ENCODE peak calls at places on chromosomes 4 and X, in seven cellular contexts. One of them, this sample, is unnamed.

GRCh38 chr4:113212613-113213012 is 163.2 kb downstream of the ANK2 start:
- DNase-seq in right lobe of liver: no peak
- DNase-seq in HEK293T: no peak
- DNase-seq in fibroblast of lung: no peak
- DNase-seq in NCI-H748 treated with DMSO at 0.1 percent for 48 hours: no peak
- DNase-seq in caudate nucleus: no peak
- DNase-seq in activated T-helper 9 cell treated with anti-CD3 and anti-CD28 coated beads, Interleukin-2, amount 50 U/mL, for 16 hours: no peak
- DNase-seq in this sample: no peak

GRCh38 chr4:172985552-172985951 is 183.1 kb upstream of the GALNT7 start:
- DNase-seq in right lobe of liver: no peak
- DNase-seq in HEK293T: no peak
- DNase-seq in fibroblast of lung: no peak
- DNase-seq in NCI-H748 treated with DMSO at 0.1 percent for 48 hours: no peak
- DNase-seq in caudate nucleus: no peak
- DNase-seq in activated T-helper 9 cell treated with anti-CD3 and anti-CD28 coated beads, Interleukin-2, amount 50 U/mL, for 16 hours: no peak
- DNase-seq in this sample: peak; percentile 7

GRCh38 chr4:17544205-17544604 is 29.2 kb downstream of the CLRN2 start:
- DNase-seq in right lobe of liver: no peak
- DNase-seq in HEK293T: no peak
- DNase-seq in fibroblast of lung: no peak
- DNase-seq in NCI-H748 treated with DMSO at 0.1 percent for 48 hours: peak; percentile 87
- DNase-seq in caudate nucleus: peak; percentile 86
- DNase-seq in activated T-helper 9 cell treated with anti-CD3 and anti-CD28 coated beads, Interleukin-2, amount 50 U/mL, for 16 hours: no peak
- DNase-seq in this sample: no peak

GRCh38 chr4:89836031-89836777 is 757 bp downstream of the SNCA start:
- DNase-seq in right lobe of liver: peak; percentile 34
- DNase-seq in HEK293T: no peak
- DNase-seq in fibroblast of lung: no peak
- DNase-seq in NCI-H748 treated with DMSO at 0.1 percent for 48 hours: no peak
- DNase-seq in caudate nucleus: peak; percentile 12
- DNase-seq in activated T-helper 9 cell treated with anti-CD3 and anti-CD28 coated beads, Interleukin-2, amount 50 U/mL, for 16 hours: no peak
- DNase-seq in this sample: no peak

GRCh38 chr4:100736651-100737450 is 219.0 kb upstream of the EMCN start:
- DNase-seq in right lobe of liver: no peak
- DNase-seq in HEK293T: no peak
- DNase-seq in fibroblast of lung: peak; percentile 40
- DNase-seq in NCI-H748 treated with DMSO at 0.1 percent for 48 hours: no peak
- DNase-seq in caudate nucleus: no peak
- DNase-seq in activated T-helper 9 cell treated with anti-CD3 and anti-CD28 coated beads, Interleukin-2, amount 50 U/mL, for 16 hours: no peak
- DNase-seq in this sample: peak; percentile 92

GRCh38 chr4:120207021-120207420 is 140.4 kb upstream of the MAD2L1 start:
- DNase-seq in right lobe of liver: no peak
- DNase-seq in HEK293T: no peak
- DNase-seq in fibroblast of lung: no peak
- DNase-seq in NCI-H748 treated with DMSO at 0.1 percent for 48 hours: no peak
- DNase-seq in caudate nucleus: no peak
- DNase-seq in activated T-helper 9 cell treated with anti-CD3 and anti-CD28 coated beads, Interleukin-2, amount 50 U/mL, for 16 hours: no peak
- DNase-seq in this sample: no peak

GRCh38 chr4:81213671-81214070 is 1.4 kb downstream of the PRKG2 start:
- DNase-seq in right lobe of liver: no peak
- DNase-seq in HEK293T: no peak
- DNase-seq in fibroblast of lung: peak; percentile 42
- DNase-seq in NCI-H748 treated with DMSO at 0.1 percent for 48 hours: no peak
- DNase-seq in caudate nucleus: no peak
- DNase-seq in activated T-helper 9 cell treated with anti-CD3 and anti-CD28 coated beads, Interleukin-2, amount 50 U/mL, for 16 hours: no peak
- DNase-seq in this sample: no peak

GRCh38 chr4:38548256-38548655 is 115.7 kb upstream of the KLF3 start:
- DNase-seq in right lobe of liver: no peak
- DNase-seq in HEK293T: no peak
- DNase-seq in fibroblast of lung: no peak
- DNase-seq in NCI-H748 treated with DMSO at 0.1 percent for 48 hours: no peak
- DNase-seq in caudate nucleus: no peak
- DNase-seq in activated T-helper 9 cell treated with anti-CD3 and anti-CD28 coated beads, Interleukin-2, amount 50 U/mL, for 16 hours: no peak
- DNase-seq in this sample: no peak

GRCh38 chr4:152106113-152106763 is 345.4 kb upstream of the GATB start:
- DNase-seq in right lobe of liver: peak; percentile 64
- DNase-seq in HEK293T: no peak
- DNase-seq in fibroblast of lung: peak; percentile 96
- DNase-seq in NCI-H748 treated with DMSO at 0.1 percent for 48 hours: no peak
- DNase-seq in caudate nucleus: peak; percentile 46
- DNase-seq in activated T-helper 9 cell treated with anti-CD3 and anti-CD28 coated beads, Interleukin-2, amount 50 U/mL, for 16 hours: no peak
- DNase-seq in this sample: peak; percentile 96

GRCh38 chr4:2366252-2367192 is 51.9 kb downstream of the ZFYVE28 start:
- DNase-seq in right lobe of liver: no peak
- DNase-seq in HEK293T: no peak
- DNase-seq in fibroblast of lung: peak; percentile 38
- DNase-seq in NCI-H748 treated with DMSO at 0.1 percent for 48 hours: no peak
- DNase-seq in caudate nucleus: peak; percentile 25
- DNase-seq in activated T-helper 9 cell treated with anti-CD3 and anti-CD28 coated beads, Interleukin-2, amount 50 U/mL, for 16 hours: no peak
- DNase-seq in this sample: no peak

GRCh38 chrX:136112286-136112685 is 35.0 kb upstream of the FHL1 start:
- DNase-seq in right lobe of liver: no peak
- DNase-seq in HEK293T: no peak
- DNase-seq in fibroblast of lung: no peak
- DNase-seq in NCI-H748 treated with DMSO at 0.1 percent for 48 hours: no peak
- DNase-seq in caudate nucleus: no peak
- DNase-seq in activated T-helper 9 cell treated with anti-CD3 and anti-CD28 coated beads, Interleukin-2, amount 50 U/mL, for 16 hours: no peak
- DNase-seq in this sample: no peak

GRCh38 chrX:19372170-19373033 is 28.7 kb downstream of the PDHA1 start:
- DNase-seq in right lobe of liver: peak; percentile 47
- DNase-seq in HEK293T: peak; percentile 77
- DNase-seq in fibroblast of lung: peak; percentile 66
- DNase-seq in NCI-H748 treated with DMSO at 0.1 percent for 48 hours: peak; percentile 48
- DNase-seq in caudate nucleus: peak; percentile 28
- DNase-seq in activated T-helper 9 cell treated with anti-CD3 and anti-CD28 coated beads, Interleukin-2, amount 50 U/mL, for 16 hours: peak; percentile 43
- DNase-seq in this sample: peak; percentile 58

GRCh38 chr4:56464581-56464980 is 2.8 kb upstream of the SRP72 start:
- DNase-seq in right lobe of liver: no peak
- DNase-seq in HEK293T: no peak
- DNase-seq in fibroblast of lung: no peak
- DNase-seq in NCI-H748 treated with DMSO at 0.1 percent for 48 hours: no peak
- DNase-seq in caudate nucleus: no peak
- DNase-seq in activated T-helper 9 cell treated with anti-CD3 and anti-CD28 coated beads, Interleukin-2, amount 50 U/mL, for 16 hours: no peak
- DNase-seq in this sample: no peak

GRCh38 chr4:185559913-185560281 is 24.6 kb upstream of the PDLIM3 start:
- DNase-seq in right lobe of liver: no peak
- DNase-seq in HEK293T: no peak
- DNase-seq in fibroblast of lung: peak; percentile 58
- DNase-seq in NCI-H748 treated with DMSO at 0.1 percent for 48 hours: no peak
- DNase-seq in caudate nucleus: peak; percentile 38
- DNase-seq in activated T-helper 9 cell treated with anti-CD3 and anti-CD28 coated beads, Interleukin-2, amount 50 U/mL, for 16 hours: no peak
- DNase-seq in this sample: peak; percentile 74

GRCh38 chr4:105426187-105426897 is 47.5 kb downstream of the PPA2 start:
- DNase-seq in right lobe of liver: no peak
- DNase-seq in HEK293T: no peak
- DNase-seq in fibroblast of lung: no peak
- DNase-seq in NCI-H748 treated with DMSO at 0.1 percent for 48 hours: no peak
- DNase-seq in caudate nucleus: no peak
- DNase-seq in activated T-helper 9 cell treated with anti-CD3 and anti-CD28 coated beads, Interleukin-2, amount 50 U/mL, for 16 hours: no peak
- DNase-seq in this sample: no peak

GRCh38 chr4:57110635-57111546 is 706 bp upstream of the IGFBP7 start:
- DNase-seq in right lobe of liver: no peak
- DNase-seq in HEK293T: no peak
- DNase-seq in fibroblast of lung: peak; percentile 70
- DNase-seq in NCI-H748 treated with DMSO at 0.1 percent for 48 hours: no peak
- DNase-seq in caudate nucleus: no peak
- DNase-seq in activated T-helper 9 cell treated with anti-CD3 and anti-CD28 coated beads, Interleukin-2, amount 50 U/mL, for 16 hours: no peak
- DNase-seq in this sample: peak; percentile 83

GRCh38 chrX:20863649-20864048 is 510.6 kb upstream of the CNKSR2 start:
- DNase-seq in right lobe of liver: no peak
- DNase-seq in HEK293T: no peak
- DNase-seq in fibroblast of lung: no peak
- DNase-seq in NCI-H748 treated with DMSO at 0.1 percent for 48 hours: no peak
- DNase-seq in caudate nucleus: no peak
- DNase-seq in activated T-helper 9 cell treated with anti-CD3 and anti-CD28 coated beads, Interleukin-2, amount 50 U/mL, for 16 hours: no peak
- DNase-seq in this sample: no peak

GRCh38 chr4:174522183-174523002 is at the start of gene HPGD:
- DNase-seq in right lobe of liver: peak; percentile 85
- DNase-seq in HEK293T: peak; percentile 49
- DNase-seq in fibroblast of lung: no peak
- DNase-seq in NCI-H748 treated with DMSO at 0.1 percent for 48 hours: peak; percentile 53
- DNase-seq in caudate nucleus: no peak
- DNase-seq in activated T-helper 9 cell treated with anti-CD3 and anti-CD28 coated beads, Interleukin-2, amount 50 U/mL, for 16 hours: peak; percentile 42
- DNase-seq in this sample: peak; percentile 7

GRCh38 chr4:88360791-88361190 is 17.9 kb upstream of the HERC6 start:
- DNase-seq in right lobe of liver: no peak
- DNase-seq in HEK293T: no peak
- DNase-seq in fibroblast of lung: no peak
- DNase-seq in NCI-H748 treated with DMSO at 0.1 percent for 48 hours: no peak
- DNase-seq in caudate nucleus: no peak
- DNase-seq in activated T-helper 9 cell treated with anti-CD3 and anti-CD28 coated beads, Interleukin-2, amount 50 U/mL, for 16 hours: no peak
- DNase-seq in this sample: no peak

GRCh38 chr4:112562254-112562653 is 46.3 kb upstream of the NEUROG2 start:
- DNase-seq in right lobe of liver: no peak
- DNase-seq in HEK293T: no peak
- DNase-seq in fibroblast of lung: no peak
- DNase-seq in NCI-H748 treated with DMSO at 0.1 percent for 48 hours: no peak
- DNase-seq in caudate nucleus: no peak
- DNase-seq in activated T-helper 9 cell treated with anti-CD3 and anti-CD28 coated beads, Interleukin-2, amount 50 U/mL, for 16 hours: no peak
- DNase-seq in this sample: no peak

GRCh38 chr4:164467493-164467892 is 286.4 kb upstream of the SMIM31 start:
- DNase-seq in right lobe of liver: no peak
- DNase-seq in HEK293T: no peak
- DNase-seq in fibroblast of lung: no peak
- DNase-seq in NCI-H748 treated with DMSO at 0.1 percent for 48 hours: no peak
- DNase-seq in caudate nucleus: no peak
- DNase-seq in activated T-helper 9 cell treated with anti-CD3 and anti-CD28 coated beads, Interleukin-2, amount 50 U/mL, for 16 hours: no peak
- DNase-seq in this sample: no peak

GRCh38 chrX:130786030-130786429 is 117.0 kb downstream of the ENOX2 start:
- DNase-seq in right lobe of liver: no peak
- DNase-seq in HEK293T: no peak
- DNase-seq in fibroblast of lung: no peak
- DNase-seq in NCI-H748 treated with DMSO at 0.1 percent for 48 hours: no peak
- DNase-seq in caudate nucleus: no peak
- DNase-seq in activated T-helper 9 cell treated with anti-CD3 and anti-CD28 coated beads, Interleukin-2, amount 50 U/mL, for 16 hours: no peak
- DNase-seq in this sample: no peak

GRCh38 chr4:142815834-142816233 is 30.3 kb downstream of the INPP4B start:
- DNase-seq in right lobe of liver: no peak
- DNase-seq in HEK293T: no peak
- DNase-seq in fibroblast of lung: peak; percentile 64
- DNase-seq in NCI-H748 treated with DMSO at 0.1 percent for 48 hours: no peak
- DNase-seq in caudate nucleus: no peak
- DNase-seq in activated T-helper 9 cell treated with anti-CD3 and anti-CD28 coated beads, Interleukin-2, amount 50 U/mL, for 16 hours: no peak
- DNase-seq in this sample: peak; percentile 83

GRCh38 chr4:72430050-72430449 is 139.0 kb downstream of the ADAMTS3 start:
- DNase-seq in right lobe of liver: no peak
- DNase-seq in HEK293T: no peak
- DNase-seq in fibroblast of lung: peak; percentile 5
- DNase-seq in NCI-H748 treated with DMSO at 0.1 percent for 48 hours: no peak
- DNase-seq in caudate nucleus: no peak
- DNase-seq in activated T-helper 9 cell treated with anti-CD3 and anti-CD28 coated beads, Interleukin-2, amount 50 U/mL, for 16 hours: no peak
- DNase-seq in this sample: peak; percentile 27

GRCh38 chr4:1644906-1645657 is 39.0 kb downstream of the FAM53A start:
- DNase-seq in right lobe of liver: no peak
- DNase-seq in HEK293T: no peak
- DNase-seq in fibroblast of lung: peak; percentile 40
- DNase-seq in NCI-H748 treated with DMSO at 0.1 percent for 48 hours: no peak
- DNase-seq in caudate nucleus: peak; percentile 79
- DNase-seq in activated T-helper 9 cell treated with anti-CD3 and anti-CD28 coated beads, Interleukin-2, amount 50 U/mL, for 16 hours: no peak
- DNase-seq in this sample: peak; percentile 18

GRCh38 chrX:104343408-104344129 is 88.8 kb upstream of the ESX1 start:
- DNase-seq in right lobe of liver: no peak
- DNase-seq in HEK293T: peak; percentile 79
- DNase-seq in fibroblast of lung: peak; percentile 74
- DNase-seq in NCI-H748 treated with DMSO at 0.1 percent for 48 hours: peak; percentile 13
- DNase-seq in caudate nucleus: no peak
- DNase-seq in activated T-helper 9 cell treated with anti-CD3 and anti-CD28 coated beads, Interleukin-2, amount 50 U/mL, for 16 hours: no peak
- DNase-seq in this sample: peak; percentile 82

This sample was measured in astrocyte of the spinal cord.